ENCODE peak calls at places on chromosome 10, in four cellular contexts. One of them, this sample, is unnamed.

GRCh38 chr10:74118794-74119193 is 31.8 kb downstream of the AP3M1 start:
- DNase-seq in H1: no peak
- DNase-seq in GM12891: no peak
- DNase-seq in GM12878: no peak
- DNase-seq in this sample: no peak

GRCh38 chr10:3783721-3784432 is 1.1 kb downstream of the KLF6 start:
- DNase-seq in GM12878: no peak
- DNase-seq in GM12891: no peak
- DNase-seq in H1: peak; percentile 60
- DNase-seq in this sample: no peak

GRCh38 chr10:122999347-122999746 is 9.2 kb downstream of the IKZF5 start:
- DNase-seq in GM12891: no peak
- DNase-seq in GM12878: no peak
- DNase-seq in H1: no peak
- DNase-seq in this sample: no peak

GRCh38 chr10:24825551-24825950 is 101.9 kb upstream of the ARHGAP21 start:
- DNase-seq in GM12878: no peak
- DNase-seq in H1: no peak
- DNase-seq in GM12891: no peak
- DNase-seq in this sample: no peak

GRCh38 chr10:97185326-97186058 is at the start of gene SLIT1:
- DNase-seq in GM12891: no peak
- DNase-seq in GM12878: no peak
- DNase-seq in H1: peak; percentile 75
- DNase-seq in this sample: no peak

GRCh38 chr10:25068152-25069058 is 52.0 kb downstream of the THNSL1 start:
- DNase-seq in GM12891: no peak
- DNase-seq in H1: no peak
- DNase-seq in GM12878: no peak
- DNase-seq in this sample: no peak

GRCh38 chr10:62861507-62861906 is 45.3 kb upstream of the EGR2 start:
- DNase-seq in GM12891: no peak
- DNase-seq in GM12878: no peak
- DNase-seq in H1: no peak
- DNase-seq in this sample: no peak

GRCh38 chr10:122855745-122856144 is 10.1 kb upstream of the CUZD1 start:
- DNase-seq in H1: no peak
- DNase-seq in GM12878: no peak
- DNase-seq in GM12891: no peak
- DNase-seq in this sample: no peak

GRCh38 chr10:116836902-116837513 is 12.3 kb upstream of the ENO4 start:
- DNase-seq in GM12891: no peak
- DNase-seq in GM12878: no peak
- DNase-seq in H1: no peak
- DNase-seq in this sample: no peak

GRCh38 chr10:95646160-95646559 is 10.4 kb downstream of the ALDH18A1 start:
- DNase-seq in H1: no peak
- DNase-seq in GM12891: no peak
- DNase-seq in GM12878: no peak
- DNase-seq in this sample: no peak

GRCh38 chr10:971150-971542 is 17.1 kb upstream of the GTPBP4 start:
- DNase-seq in H1: no peak
- DNase-seq in GM12891: no peak
- DNase-seq in GM12878: no peak
- DNase-seq in this sample: no peak

GRCh38 chr10:69914373-69915268 is 112.9 kb downstream of the COL13A1 start:
- DNase-seq in H1: peak; percentile 93
- DNase-seq in GM12891: peak; percentile 74
- DNase-seq in GM12878: no peak
- DNase-seq in this sample: peak; percentile 71

GRCh38 chr10:104614245-104614831 is 26.8 kb upstream of the SORCS3 start:
- DNase-seq in H1: peak; percentile 82
- DNase-seq in GM12878: no peak
- DNase-seq in GM12891: peak; percentile 35
- DNase-seq in this sample: no peak

GRCh38 chr10:86317949-86318725 is 48.5 kb downstream of the GRID1 start:
- DNase-seq in H1: no peak
- DNase-seq in GM12891: no peak
- DNase-seq in GM12878: no peak
- DNase-seq in this sample: no peak

GRCh38 chr10:60480865-60481563 is 91.3 kb upstream of the ANK3 start:
- DNase-seq in H1: no peak
- DNase-seq in GM12878: no peak
- DNase-seq in GM12891: no peak
- DNase-seq in this sample: no peak

GRCh38 chr10:129758591-129759021 is 205.5 kb downstream of the EBF3 start:
- DNase-seq in GM12891: no peak
- DNase-seq in GM12878: no peak
- DNase-seq in H1: peak; percentile 34
- DNase-seq in this sample: no peak

GRCh38 chr10:133418289-133418993 is 6.0 kb downstream of the SPRN start:
- DNase-seq in H1: no peak
- DNase-seq in GM12878: no peak
- DNase-seq in GM12891: no peak
- DNase-seq in this sample: no peak

GRCh38 chr10:5510281-5511072 is 11.1 kb upstream of the CALML5 start:
- DNase-seq in GM12891: no peak
- DNase-seq in GM12878: no peak
- DNase-seq in H1: no peak
- DNase-seq in this sample: no peak

GRCh38 chr10:109988231-109988630 is 19.6 kb upstream of the ADD3 start:
- DNase-seq in H1: no peak
- DNase-seq in GM12891: no peak
- DNase-seq in GM12878: no peak
- DNase-seq in this sample: no peak

GRCh38 chr10:59839576-59839975 is 66.8 kb downstream of the CCDC6 start:
- DNase-seq in H1: no peak
- DNase-seq in GM12878: no peak
- DNase-seq in GM12891: no peak
- DNase-seq in this sample: no peak

GRCh38 chr10:85036661-85037060 is 708.3 kb downstream of the CCSER2 start:
- DNase-seq in H1: no peak
- DNase-seq in GM12891: no peak
- DNase-seq in GM12878: no peak
- DNase-seq in this sample: no peak

DNA sequence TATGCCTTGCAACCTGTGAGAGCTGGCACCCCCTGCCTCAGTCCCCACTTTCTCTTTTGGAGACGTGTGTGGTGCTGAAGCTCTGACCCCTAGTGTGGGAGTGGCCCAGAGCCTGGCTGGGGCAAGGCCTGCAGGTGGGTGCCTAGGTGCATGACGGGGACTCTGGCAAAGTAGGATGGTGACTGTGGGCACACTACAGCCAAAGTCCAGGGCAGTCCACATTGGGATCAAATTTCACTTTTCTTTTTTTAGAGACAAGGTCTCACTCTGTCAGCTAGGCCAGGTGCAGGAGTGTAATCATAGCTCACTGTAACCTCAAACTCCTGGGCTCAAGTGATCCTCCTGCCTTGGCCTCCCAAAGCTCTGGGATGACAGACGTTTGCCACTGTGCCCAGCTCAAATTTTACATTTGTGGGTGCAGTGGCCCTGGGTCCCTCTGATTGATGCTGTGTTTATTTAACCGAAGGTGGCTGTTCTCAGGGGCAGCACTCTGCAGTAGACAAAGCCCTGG is 52.3 kb downstream of the NEURL1 start:
- DNase-seq in GM12878: no peak
- DNase-seq in GM12891: no peak
- DNase-seq in H1: no peak
- DNase-seq in this sample: no peak
- TF ChIP-seq TAF1 in GM12878: no peak
- TF ChIP-seq TAF1 in GM12891: no peak
- TF ChIP-seq TAF1 in H1: no peak
- TF ChIP-seq TAF1 in this sample: no peak

GRCh38 chr10:88949051-88949450 is 3.5 kb downstream of the ACTA2 start:
- DNase-seq in GM12878: no peak
- DNase-seq in H1: no peak
- DNase-seq in GM12891: no peak
- DNase-seq in this sample: no peak

GRCh38 chr10:88954458-88955083 is 2.0 kb upstream of the ACTA2 start:
- DNase-seq in GM12891: no peak
- DNase-seq in GM12878: no peak
- DNase-seq in H1: no peak
- DNase-seq in this sample: no peak

GRCh38 chr10:88949912-88950664 is 2.5 kb downstream of the ACTA2 start:
- DNase-seq in H1: no peak
- DNase-seq in GM12878: no peak
- DNase-seq in GM12891: no peak
- DNase-seq in this sample: no peak

GRCh38 chr10:88953662-88954061 is 1.1 kb upstream of the ACTA2 start:
- DNase-seq in H1: no peak
- DNase-seq in GM12878: no peak
- DNase-seq in GM12891: no peak
- DNase-seq in this sample: no peak

DNA sequence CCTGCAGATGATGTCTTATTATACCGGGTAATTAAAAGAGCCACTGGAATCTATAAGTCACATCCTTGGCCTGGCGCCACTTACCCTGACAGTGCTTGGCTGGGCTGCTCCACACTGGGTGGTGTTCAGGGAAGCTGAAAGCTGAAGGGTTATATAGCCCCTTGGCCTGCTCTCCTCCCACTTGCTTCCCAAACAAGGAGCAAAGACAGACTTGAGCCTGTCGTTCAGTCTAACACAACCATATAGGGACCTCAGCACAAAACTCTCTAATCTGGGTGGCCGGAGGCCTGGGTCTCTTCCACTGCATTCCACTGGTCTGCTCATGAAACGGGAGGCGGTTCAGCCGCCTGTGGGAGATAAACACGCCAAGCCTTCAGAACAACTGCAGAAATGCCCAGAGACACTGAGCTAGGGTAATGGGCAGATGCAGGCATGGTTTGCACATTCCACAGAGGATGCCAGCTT is at the start of gene ACTA2:
- DNase-seq in GM12891: no peak
- DNase-seq in H1: no peak
- DNase-seq in GM12878: no peak
- DNase-seq in this sample: no peak
- TF ChIP-seq POLR2A in GM12891: no peak
- TF ChIP-seq POLR2A in H1: no peak
- TF ChIP-seq POLR2A in GM12878: no peak
- TF ChIP-seq POLR2A in this sample: no peak

GRCh38 chr10:71812913-71813590 is 38.0 kb downstream of the PSAP start:
- DNase-seq in GM12878: no peak
- DNase-seq in H1: no peak
- DNase-seq in GM12891: no peak
- DNase-seq in this sample: no peak
- TF ChIP-seq POLR2AphosphoS5 in GM12878: no peak
- TF ChIP-seq POLR2AphosphoS5 in H1: no peak
- TF ChIP-seq POLR2AphosphoS5 in GM12891: no peak
- TF ChIP-seq POLR2AphosphoS5 in this sample: no peak

GRCh38 chr10:72353963-72354355 is 760 bp downstream of the DNAJB12 start:
- DNase-seq in H1: no peak
- DNase-seq in GM12891: no peak
- DNase-seq in GM12878: no peak
- DNase-seq in this sample: no peak
- TF ChIP-seq TAF1 in H1: no peak
- TF ChIP-seq TAF1 in GM12891: no peak
- TF ChIP-seq TAF1 in GM12878: no peak
- TF ChIP-seq TAF1 in this sample: no peak

GRCh38 chr10:127944256-127944655 is 37.4 kb downstream of the PTPRE start:
- DNase-seq in GM12878: no peak
- DNase-seq in GM12891: no peak
- DNase-seq in H1: no peak
- DNase-seq in this sample: no peak

GRCh38 chr10:127947206-127947605 is 40.3 kb downstream of the PTPRE start:
- DNase-seq in H1: no peak
- DNase-seq in GM12891: no peak
- DNase-seq in GM12878: no peak
- DNase-seq in this sample: no peak

GRCh38 chr10:127945948-127946347 is 39.0 kb downstream of the PTPRE start:
- DNase-seq in GM12891: no peak
- DNase-seq in H1: no peak
- DNase-seq in GM12878: no peak
- DNase-seq in this sample: no peak

GRCh38 chr10:127943336-127943910 is 36.5 kb downstream of the PTPRE start:
- DNase-seq in H1: no peak
- DNase-seq in GM12878: no peak
- DNase-seq in GM12891: no peak
- DNase-seq in this sample: no peak

DNA sequence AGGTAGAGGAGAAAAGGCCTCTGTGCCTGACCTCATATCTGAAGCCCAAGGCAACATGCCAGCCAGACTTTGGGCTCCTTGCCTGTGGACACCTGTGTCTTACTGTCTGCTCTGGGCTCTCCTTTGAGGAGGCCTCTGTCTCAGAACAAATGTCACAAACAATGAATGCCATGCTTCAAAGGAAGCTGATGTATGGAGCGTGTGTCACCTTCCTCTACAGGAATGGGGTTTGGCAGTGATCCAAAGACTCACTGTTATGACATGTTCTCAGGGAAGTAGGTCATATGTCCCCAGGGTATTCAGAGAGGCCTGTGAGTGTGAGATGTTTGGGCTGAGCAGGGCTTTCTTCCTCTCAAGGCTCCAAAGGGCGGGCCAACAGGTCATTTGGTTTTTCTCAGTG is 38.4 kb downstream of the PTPRE start:
- DNase-seq in GM12878: no peak
- DNase-seq in GM12891: no peak
- DNase-seq in H1: no peak
- DNase-seq in this sample: no peak
- TF ChIP-seq POLR2A in GM12878: no peak
- TF ChIP-seq POLR2A in GM12891: no peak
- TF ChIP-seq POLR2A in H1: no peak
- TF ChIP-seq POLR2A in this sample: no peak